ENCODE peak calls at places on chromosomes 6 and 20, in ten cellular contexts. Y is mesendoderm, R is HEK293T, C is iPS-NIHi11, I is ELR, B is COLO829, J is brain microvascular endothelial cell, A is NCI-H524 treated with DMSO at 0.1 percent for 48 hours, V is cardiac fibroblast, H is nephron progenitor cell. K is an unnamed sample.

GRCh38 chr6:108074359-108075144 is at the start of gene OSTM1:
- DNase-seq in Y (peak), R (peak), C (peak), I (peak), B (peak), J (peak), A (peak), V (peak), H (peak), K (peak)

GRCh38 chr20:55953201-55953600 is 52.1 kb downstream of the CBLN4 start:
- DNase-seq in Y (no peak), R (no peak), C (no peak), I (no peak), B (no peak), J (no peak), A (no peak), V (no peak), H (no peak), K (no peak)

GRCh38 chr6:14703586-14703985 is 542.3 kb upstream of the JARID2 start:
- DNase-seq in Y (no peak), R (no peak), C (no peak), I (no peak), B (no peak), J (peak), A (no peak), V (peak), H (no peak), K (no peak)

GRCh38 chr20:32607727-32608663 is 22.9 kb upstream of the NOL4L start:
- DNase-seq in Y (no peak), R (no peak), C (no peak), I (no peak), B (no peak), J (no peak), A (no peak), V (no peak), H (no peak), K (no peak)

GRCh38 chr6:81793811-81794210 is 41.3 kb upstream of the TENT5A start:
- DNase-seq in Y (no peak), R (no peak), C (no peak), I (peak), B (no peak), J (peak), A (no peak), V (peak), H (no peak), K (no peak)

GRCh38 chr6:97064578-97064977 is 140.1 kb downstream of the KLHL32 start:
- DNase-seq in Y (peak), R (no peak), C (peak), I (no peak), B (no peak), J (no peak), A (no peak), V (no peak), H (no peak), K (no peak)

GRCh38 chr6:46734867-46735719 is at the start of gene PLA2G7:
- DNase-seq in Y (peak), R (peak), C (peak), I (peak), B (no peak), J (no peak), A (no peak), V (no peak), H (peak), K (no peak)

GRCh38 chr6:132813173-132813856 is 1.1 kb upstream of the RPS12 start:
- DNase-seq in Y (peak), R (no peak), C (no peak), I (peak), B (no peak), J (peak), A (no peak), V (peak), H (peak), K (peak)

GRCh38 chr6:5517781-5518180 is 256.5 kb downstream of the FARS2 start:
- DNase-seq in Y (no peak), R (no peak), C (no peak), I (no peak), B (no peak), J (no peak), A (no peak), V (no peak), H (no peak), K (no peak)

GRCh38 chr6:36914227-36914794 is 28.6 kb downstream of the C6orf89 start:
- DNase-seq in Y (peak), R (no peak), C (peak), I (peak), B (peak), J (no peak), A (no peak), V (peak), H (peak), K (no peak)

K was measured in stimulated activated effector memory CD8-positive, alpha-beta T cell treated with anti-CD3 and anti-CD28 coated beads, Interleukin-12 subunit alpha, Interleukin-12 subunit beta, amount 100 ng/mL, for 72 hours.